ENCODE peak calls at places on chromosomes 12 and 14, in six cellular contexts. N is HepG2, A is GM12891, R is H1, M is K562, C is GM12878. U is an unnamed sample.

GRCh38 chr14:71583246-71583645 is 349.0 kb upstream of the RGS6 start:
- DNase-seq in C (no peak), A (no peak), M (no peak), N (no peak), R (no peak), U (no peak)

GRCh38 chr12:57735952-57736742 is 2.4 kb downstream of the AGAP2 start:
- DNase-seq in M (peak), N (peak), R (peak), C (no peak), A (no peak), U (no peak)

GRCh38 chr12:79331870-79332269 is 358.9 kb downstream of the PAWR start:
- DNase-seq in N (no peak), A (no peak), C (no peak), R (no peak), M (no peak), U (no peak)

GRCh38 chr12:115687094-115687493 is 590.4 kb downstream of the MED13L start:
- DNase-seq in C (no peak), R (no peak), M (no peak), N (peak), A (no peak), U (no peak)

GRCh38 chr12:49540229-49541139 is 1.7 kb downstream of the KCNH3 start:
- DNase-seq in M (no peak), A (no peak), R (no peak), C (no peak), N (no peak), U (no peak)

GRCh38 chr12:82398883-82399282 is 40.6 kb downstream of the METTL25 start:
- DNase-seq in R (no peak), A (no peak), N (no peak), M (no peak), C (no peak), U (no peak)

GRCh38 chr12:51424662-51425539 is at the start of gene SLC4A8:
- DNase-seq in A (peak), N (peak), M (peak), C (no peak), R (peak), U (peak)

GRCh38 chr12:31589582-31589895 is 1.4 kb downstream of the DENND5B start:
- DNase-seq in C (no peak), N (no peak), R (no peak), A (peak), M (no peak), U (peak)

GRCh38 chr14:105748204-105748578 is 221.8 kb downstream of the TMEM121 start:
- DNase-seq in N (no peak), A (peak), M (no peak), R (no peak), C (no peak), U (no peak)

GRCh38 chr14:53516261-53516774 is 363.2 kb upstream of the DDHD1 start:
- DNase-seq in C (no peak), A (no peak), M (no peak), N (no peak), R (no peak), U (no peak)

GRCh38 chr12:120546050-120546386 is 11.9 kb downstream of the RNF10 start:
- DNase-seq in C (no peak), R (no peak), N (no peak), M (no peak), A (no peak), U (no peak)

GRCh38 chr14:58738189-58738836 is 100.6 kb downstream of the DACT1 start:
- DNase-seq in M (no peak), A (no peak), R (no peak), N (no peak), C (no peak), U (no peak)

GRCh38 chr12:113891167-113891692 is 74.9 kb downstream of the RBM19 start:
- DNase-seq in A (no peak), R (no peak), M (no peak), C (no peak), N (no peak), U (no peak)

GRCh38 chr14:89616425-89617141 is 199.6 kb upstream of the FOXN3 start:
- DNase-seq in C (no peak), A (peak), M (no peak), N (peak), R (no peak), U (no peak)

GRCh38 chr12:29921307-29921706 is 137.6 kb upstream of the TMTC1 start:
- DNase-seq in M (no peak), A (no peak), R (no peak), C (no peak), N (peak), U (no peak)

GRCh38 chr14:53551862-53552261 is 398.7 kb upstream of the DDHD1 start:
- DNase-seq in M (no peak), N (no peak), A (no peak), R (no peak), C (no peak), U (no peak)

GRCh38 chr14:81516941-81517797 is 16.5 kb downstream of the SEL1L start:
- DNase-seq in C (no peak), R (no peak), M (no peak), N (peak), A (no peak), U (no peak)

GRCh38 chr12:132723015-132723763 is 12.5 kb downstream of the PGAM5 start:
- DNase-seq in C (no peak), M (no peak), N (no peak), R (no peak), A (no peak), U (no peak)

GRCh38 chr12:92582466-92582865 is 120.3 kb upstream of the PLEKHG7 start:
- DNase-seq in R (no peak), C (no peak), A (no peak), N (no peak), M (no peak), U (no peak)

GRCh38 chr12:68963456-68963859 is 30.5 kb upstream of the CPM start:
- DNase-seq in C (no peak), N (no peak), A (no peak), M (no peak), R (no peak), U (no peak)

GRCh38 chr12:15788266-15789214 is 648 bp downstream of the EPS8 start:
- DNase-seq in A (no peak), N (peak), M (no peak), C (peak), R (no peak), U (no peak)

GRCh38 chr12:130144256-130144655 is 18.0 kb upstream of the FZD10 start:
- DNase-seq in R (no peak), C (no peak), M (no peak), N (no peak), A (no peak), U (no peak)

GRCh38 chr12:66663605-66664004 is 15.3 kb downstream of the GRIP1 start:
- DNase-seq in A (no peak), R (no peak), C (no peak), N (no peak), M (no peak), U (no peak)

GRCh38 chr12:120944645-120945217 is 33.6 kb upstream of the HNF1A start:
- DNase-seq in N (no peak), C (no peak), A (peak), R (peak), M (peak), U (peak)

GRCh38 chr12:39935275-39935674 is 170.6 kb downstream of the SLC2A13 start:
- DNase-seq in N (no peak), R (no peak), A (no peak), M (no peak), C (no peak), U (no peak)

GRCh38 chr12:6226701-6227096 is 26.5 kb downstream of the CD9 start:
- DNase-seq in M (no peak), R (no peak), A (no peak), N (no peak), C (no peak), U (no peak)
- TF ChIP-seq POLR2A in M (no peak), R (no peak), A (no peak), N (no peak), C (no peak), U (no peak)

GRCh38 chr14:51999084-51999483 is 9.7 kb downstream of the RTRAF start:
- DNase-seq in A (no peak), C (no peak), N (no peak), R (no peak), M (no peak), U (no peak)

GRCh38 chr14:52000631-52001030 is 11.3 kb downstream of the RTRAF start:
- DNase-seq in R (no peak), A (no peak), M (no peak), N (no peak), C (no peak), U (no peak)

GRCh38 chr14:52000019-52000582 is 10.8 kb downstream of the RTRAF start:
- DNase-seq in A (no peak), R (no peak), N (no peak), M (no peak), C (no peak), U (no peak)

GRCh38 chr14:51996148-51996746 is 6.9 kb downstream of the RTRAF start:
- DNase-seq in A (no peak), M (no peak), R (no peak), C (no peak), N (no peak), U (no peak)

GRCh38 chr14:51998348-51998747 is 9.0 kb downstream of the RTRAF start:
- DNase-seq in C (no peak), A (no peak), M (no peak), N (no peak), R (no peak), U (no peak)
- TF ChIP-seq TAF1 in C (no peak), A (no peak), M (no peak), N (no peak), R (no peak), U (no peak)

GRCh38 chr12:112256780-112257179 is 125.5 kb downstream of the HECTD4 start:
- DNase-seq in R (no peak), M (no peak), C (no peak), A (no peak), N (no peak), U (no peak)

GRCh38 chr12:112252184-112252583 is 126.8 kb downstream of the TRAFD1 start:
- DNase-seq in M (no peak), A (no peak), N (no peak), R (no peak), C (no peak), U (no peak)
- TF ChIP-seq POLR2AphosphoS5 in M (no peak), A (no peak), N (no peak), R (no peak), C (no peak), U (no peak)

GRCh38 chr12:116837082-116837481 is 44.2 kb downstream of the HRK start:
- DNase-seq in N (no peak), M (no peak), C (no peak), A (no peak), R (no peak), U (no peak)

GRCh38 chr12:116843085-116843484 is 38.2 kb downstream of the HRK start:
- DNase-seq in N (no peak), A (no peak), R (no peak), M (no peak), C (no peak), U (no peak)

GRCh38 chr12:116839287-116839830 is 41.9 kb downstream of the HRK start:
- DNase-seq in R (no peak), C (no peak), M (no peak), N (no peak), A (no peak), U (no peak)

GRCh38 chr12:116835484-116835883 is 45.8 kb downstream of the HRK start:
- DNase-seq in M (no peak), R (no peak), N (no peak), A (no peak), C (no peak), U (no peak)

DNA sequence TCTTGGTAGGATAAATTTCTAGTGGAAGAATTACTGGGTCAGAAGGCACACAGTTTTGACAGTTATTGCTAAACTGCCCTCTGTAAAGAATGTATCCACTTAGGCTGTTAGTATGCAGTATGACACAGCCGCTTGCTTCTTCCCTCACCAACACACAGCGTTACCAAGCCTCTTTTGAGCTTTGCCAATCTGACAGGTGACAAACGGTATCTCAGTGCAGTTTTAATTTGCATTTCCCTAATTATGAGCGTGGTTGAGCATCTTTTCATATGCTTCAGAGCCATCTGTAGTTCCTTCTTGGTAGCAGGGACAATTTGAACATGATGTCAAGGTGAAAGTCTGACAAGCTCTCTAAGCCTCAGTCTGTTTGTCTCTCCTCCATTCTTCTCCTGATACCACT is 42.8 kb downstream of the HRK start:
- DNase-seq in A (no peak), C (no peak), R (no peak), N (no peak), M (no peak), U (no peak)
- TF ChIP-seq POLR2A in A (no peak), C (no peak), R (no peak), N (no peak), M (no peak), U (no peak)

DNA sequence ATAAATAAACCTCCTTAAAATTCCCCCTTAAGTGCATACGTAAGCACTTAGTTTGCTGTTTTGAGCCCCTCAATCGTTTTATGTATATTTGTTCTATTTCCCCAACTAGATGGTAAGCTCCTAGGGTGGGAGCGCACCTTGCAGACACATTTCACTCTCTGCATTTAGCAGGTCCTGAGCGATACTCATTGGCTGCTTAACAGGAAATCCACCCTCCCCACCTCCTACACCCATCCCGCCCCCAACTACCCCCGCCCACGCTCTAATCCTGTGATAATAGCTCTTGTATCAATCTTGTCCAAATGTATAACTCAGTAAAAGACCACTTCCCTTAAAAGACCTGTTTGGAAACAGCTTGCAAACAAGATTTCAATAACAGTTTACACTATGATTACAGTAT is 8.2 kb downstream of the LPAR5 start:
- DNase-seq in M (peak), A (no peak), N (no peak), C (no peak), R (no peak), U (no peak)
- TF ChIP-seq TAF1 in M (no peak), A (no peak), N (no peak), C (no peak), R (no peak), U (no peak)

DNA sequence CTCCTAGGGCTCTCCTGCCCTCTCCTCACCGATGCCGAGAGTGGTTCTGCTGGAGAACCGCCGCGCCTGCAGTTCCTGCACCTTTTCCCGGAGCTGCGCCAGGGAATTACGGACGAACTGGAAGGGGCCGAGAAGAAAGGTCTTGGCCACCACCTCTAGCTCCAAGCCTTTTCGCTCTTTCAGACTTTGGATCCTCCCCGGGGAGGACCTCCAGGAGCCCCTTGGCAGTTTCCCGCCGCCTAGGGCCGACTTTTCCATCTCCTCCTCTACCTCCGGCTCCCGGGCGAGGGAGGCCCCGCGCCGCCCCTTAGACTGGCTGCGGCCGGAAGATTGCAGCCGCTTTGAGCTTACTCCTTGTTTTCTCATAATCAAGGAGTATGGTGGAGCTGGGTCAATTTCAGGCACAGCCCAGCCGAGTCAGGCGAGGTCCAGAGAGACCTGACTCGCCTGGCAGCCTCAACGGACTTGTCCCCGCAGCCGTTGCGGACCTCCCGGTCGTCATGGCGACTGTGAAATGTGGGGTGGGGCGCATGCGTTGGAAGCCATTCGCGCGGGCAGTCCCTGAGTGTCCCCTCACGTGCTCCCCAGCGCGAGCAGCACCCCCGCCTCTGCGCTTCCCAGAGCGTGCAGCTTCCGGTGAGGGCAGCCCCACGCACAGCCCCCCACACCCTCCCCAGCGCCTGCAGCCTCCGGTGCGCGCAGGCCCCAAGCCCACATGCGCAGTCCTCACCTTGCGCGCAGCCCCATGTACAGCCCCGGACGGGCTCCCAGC is at the start of gene DPY19L2:
- DNase-seq in C (no peak), R (peak), N (peak), M (no peak), A (no peak), U (peak)
- TF ChIP-seq POLR2AphosphoS5 in C (no peak), R (peak), N (no peak), M (no peak), A (no peak), U (no peak)